ENCODE peak calls at places on chromosome 15, in seven cellular contexts. N is tibial artery; I is small intestine; E is esophagus squamous epithelium; P is naive thymus-derived CD4-positive, alpha-beta T cell; K is astrocyte; B is GM23338. D is an unnamed sample.

GRCh38 chr15:51162865-51163762 is 68.4 kb upstream of the TNFAIP8L3 start:
- DNase-seq in K (peak; percentile 74), P (peak; percentile 30), I (peak; percentile 67), B (peak; percentile 82), N (peak; percentile 69), E (no peak), D (peak; percentile 69)

GRCh38 chr15:35115155-35115725 is 30.1 kb upstream of the NANOGP8 start:
- DNase-seq in I (peak; percentile 31), E (no peak), P (no peak), K (peak; percentile 81), B (no peak), N (no peak), D (no peak)

GRCh38 chr15:83734487-83734886 is 80.6 kb downstream of the ADAMTSL3 start:
- DNase-seq in I (no peak), E (no peak), N (no peak), P (no peak), B (peak; percentile 53), K (no peak), D (no peak)

GRCh38 chr15:81386947-81387346 is 12.9 kb upstream of the TMC3 start:
- DNase-seq in P (no peak), E (no peak), N (no peak), B (no peak), I (peak; percentile 54), K (no peak), D (no peak)

GRCh38 chr15:43440721-43441281 is 52.2 kb downstream of the TP53BP1 start:
- DNase-seq in E (no peak), K (peak; percentile 97), B (peak; percentile 45), P (peak; percentile 6), I (peak; percentile 52), N (peak; percentile 56), D (no peak)

GRCh38 chr15:50241684-50242450 is 23.7 kb downstream of the HDC start:
- DNase-seq in N (no peak), K (peak; percentile 69), B (no peak), I (no peak), P (no peak), E (no peak), D (no peak)

GRCh38 chr15:38530113-38530512 is 34.5 kb downstream of the RASGRP1 start:
- DNase-seq in P (no peak), K (no peak), B (no peak), E (no peak), N (no peak), I (no peak), D (no peak)

GRCh38 chr15:78638658-78639314 is 2.2 kb downstream of the CHRNB4 start:
- DNase-seq in B (peak; percentile 96), E (no peak), I (peak; percentile 42), P (peak; percentile 42), K (no peak), N (no peak), D (no peak)

GRCh38 chr15:92158426-92158825 is 235.3 kb upstream of the ST8SIA2 start:
- DNase-seq in N (no peak), B (peak; percentile 57), E (no peak), I (peak; percentile 59), P (no peak), K (peak; percentile 21), D (no peak)

GRCh38 chr15:36501063-36501678 is 78.3 kb upstream of the CDIN1 start:
- DNase-seq in K (peak; percentile 63), I (peak; percentile 81), N (no peak), P (peak; percentile 9), B (peak; percentile 92), E (no peak), D (no peak)

GRCh38 chr15:58742424-58743160 is 6.9 kb downstream of the ADAM10 start:
- DNase-seq in B (no peak), P (no peak), K (peak; percentile 80), I (no peak), N (no peak), E (no peak), D (no peak)

GRCh38 chr15:40878785-40879184 is 4.8 kb upstream of the RHOV start:
- DNase-seq in K (peak; percentile 44), E (no peak), N (no peak), I (no peak), B (no peak), P (no peak), D (no peak)

GRCh38 chr15:26891448-26891881 is 24.6 kb downstream of the GABRA5 start:
- DNase-seq in I (peak; percentile 36), K (peak; percentile 61), N (no peak), P (no peak), E (no peak), B (peak; percentile 93), D (peak; percentile 89)

GRCh38 chr15:72782274-72782992 is 1.1 kb downstream of the ADPGK start:
- DNase-seq in E (no peak), K (no peak), I (no peak), B (no peak), N (no peak), P (peak; percentile 7), D (no peak)

GRCh38 chr15:27410986-27411385 is 440.0 kb downstream of the GABRG3 start:
- DNase-seq in I (no peak), E (no peak), K (peak; percentile 90), N (no peak), B (no peak), P (no peak), D (no peak)

GRCh38 chr15:52397118-52397517 is 101.5 kb upstream of the MYO5C start:
- DNase-seq in I (no peak), P (no peak), K (no peak), B (no peak), E (no peak), N (no peak), D (no peak)

GRCh38 chr15:61383421-61383820 is 154.3 kb upstream of the RORA start:
- DNase-seq in I (no peak), K (peak; percentile 8), N (no peak), B (no peak), P (no peak), E (no peak), D (no peak)

GRCh38 chr15:61041886-61042285 is 187.2 kb downstream of the RORA start:
- DNase-seq in K (no peak), P (no peak), E (no peak), I (no peak), N (no peak), B (no peak), D (no peak)

GRCh38 chr15:23039151-23039916 is at the start of gene TUBGCP5:
- DNase-seq in B (peak; percentile 98), N (peak; percentile 95), P (peak; percentile 97), E (peak; percentile 82), I (peak; percentile 95), K (peak; percentile 92), D (peak; percentile 99)

GRCh38 chr15:78024141-78024567 is 53.4 kb downstream of the TBC1D2B start:
- DNase-seq in P (no peak), N (peak; percentile 78), E (no peak), K (no peak), B (no peak), I (no peak), D (no peak)

GRCh38 chr15:49855917-49856637 is 235.2 kb downstream of the DTWD1 start:
- DNase-seq in K (peak; percentile 98), P (no peak), N (peak; percentile 23), B (no peak), E (no peak), I (no peak), D (peak; percentile 26)

GRCh38 chr15:57461541-57461940 is 85.2 kb downstream of the CGNL1 start:
- DNase-seq in B (no peak), K (no peak), N (no peak), E (no peak), I (no peak), P (no peak), D (no peak)

GRCh38 chr15:28975766-28976179 is 90.0 kb downstream of the APBA2 start:
- DNase-seq in N (no peak), B (peak; percentile 85), K (no peak), P (peak; percentile 79), E (no peak), I (peak; percentile 37), D (peak; percentile 72)

GRCh38 chr15:41207687-41208448 is 22.7 kb downstream of the EXD1 start:
- DNase-seq in I (no peak), P (no peak), E (no peak), N (no peak), B (no peak), K (peak; percentile 61), D (no peak)

GRCh38 chr15:101441706-101442105 is 47.8 kb downstream of the PCSK6 start:
- DNase-seq in E (no peak), K (no peak), B (no peak), P (no peak), I (no peak), N (no peak), D (no peak)
- H3K4me3 ChIP-seq in E (no peak overlapping the region), K (no peak overlapping the region), B (no peak overlapping the region), P (no peak overlapping the region), I (no peak overlapping the region), N (no peak overlapping the region), D (no peak overlapping the region)

GRCh38 chr15:90529008-90529368 is 735 bp upstream of the CRTC3 start:
- DNase-seq in B (no peak), P (no peak), N (no peak), E (no peak), K (no peak), I (no peak), D (no peak)
- H3K4me3 ChIP-seq in B (peak overlapping the region; percentile 79), P (peak overlapping the region; percentile 62), N (peak overlapping the region; percentile 96), E (peak overlapping the region; percentile 65), K (no peak overlapping the region), I (no peak overlapping the region), D (no peak overlapping the region)

DNA sequence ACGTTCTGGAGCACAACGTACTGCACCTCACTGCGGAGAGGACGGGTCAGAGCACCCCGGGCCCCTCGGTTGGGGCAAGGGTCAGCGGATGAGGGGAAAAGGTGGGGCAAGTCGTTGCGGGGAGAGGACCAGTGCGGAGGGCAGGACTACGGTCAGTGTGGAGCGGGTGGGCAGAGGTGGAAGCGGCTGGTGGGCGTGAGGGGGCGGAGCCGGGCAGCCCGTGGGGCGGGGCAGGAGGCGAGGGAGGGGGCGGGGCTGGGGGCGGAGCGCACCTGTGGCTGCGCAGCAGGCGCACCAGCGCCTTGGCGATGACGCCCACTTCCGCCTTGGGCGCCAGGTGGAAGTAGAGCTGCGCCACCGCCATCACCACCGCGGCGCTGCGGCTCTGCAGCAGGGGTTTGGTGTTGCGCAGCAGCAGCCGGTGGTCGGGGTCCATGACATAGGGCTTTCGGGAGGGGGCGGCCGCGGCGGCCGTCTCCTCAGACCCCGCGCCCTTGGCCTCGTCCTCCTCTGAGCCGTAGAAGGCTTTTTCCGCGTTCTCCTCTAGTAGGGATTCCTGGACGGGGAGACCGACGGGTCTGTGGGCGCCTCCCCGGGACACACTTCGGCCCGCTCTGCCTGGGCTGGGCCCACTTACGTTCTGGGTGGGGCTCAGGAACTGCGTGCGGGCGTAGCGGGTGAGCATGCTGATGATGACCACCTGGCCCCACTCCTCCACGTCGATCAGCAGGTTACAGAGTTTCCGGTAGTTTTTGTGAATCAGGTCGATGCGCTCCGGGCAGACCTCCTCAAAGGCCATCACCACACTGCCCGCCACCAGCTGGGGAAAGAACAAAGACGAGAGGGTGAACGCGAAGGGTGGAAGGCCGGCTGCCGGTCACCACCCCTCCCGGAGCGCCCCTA is 29.2 kb downstream of the AP3B2 start:
- DNase-seq in B (peak; percentile 94), N (no peak), E (no peak), I (peak; percentile 68), P (peak; percentile 85), K (no peak), D (no peak)
- H3K4me3 ChIP-seq in B (peak overlapping the region; percentile 92), N (no peak overlapping the region), E (peak overlapping the region; percentile 51), I (no peak overlapping the region), P (peak overlapping the region; percentile 97), K (no peak overlapping the region), D (peak overlapping the region; percentile 7)

DNA sequence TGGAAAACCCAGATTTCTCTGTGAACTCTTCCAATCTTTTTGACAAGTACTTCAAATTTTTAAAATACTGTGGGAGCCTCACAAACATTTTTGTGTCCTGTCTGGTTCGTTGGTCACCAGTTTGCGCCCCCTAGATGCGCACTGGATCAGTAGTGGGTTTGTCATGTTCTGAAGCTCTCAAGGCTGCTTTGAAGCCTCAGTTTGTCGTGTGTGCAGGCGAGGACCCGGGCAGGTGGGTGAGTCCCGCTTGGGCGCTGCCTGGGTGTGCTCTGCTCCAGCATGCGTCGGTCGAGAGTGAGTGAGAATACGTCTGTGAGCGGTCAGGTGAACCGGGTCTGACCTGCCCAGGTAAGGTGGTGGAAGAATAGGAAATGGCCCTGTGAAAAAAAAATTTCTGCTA is 17.3 kb upstream of the AEN start:
- DNase-seq in I (no peak), E (no peak), N (no peak), K (no peak), P (no peak), B (peak; percentile 47), D (no peak)
- H3K4me3 ChIP-seq in I (no peak overlapping the region), E (no peak overlapping the region), N (no peak overlapping the region), K (no peak overlapping the region), P (no peak overlapping the region), B (peak overlapping the region; percentile 82), D (no peak overlapping the region)

D was measured in lower leg skin.